ENCODE peak calls at places on chromosomes 2 and 18, in eight cellular contexts. X, B, M, F, Z, J, E and T are unnamed samples.
A peak's percentile ranks its signal among the peaks of the same experiment; 100 is the strongest.

GRCh38 chr2:207558106-207558505 is 28.3 kb downstream of the CREB1 start:
- DNase-seq in F (no peak), E (no peak), X (no peak), B (no peak), M (no peak), J (no peak), Z (no peak), T (no peak)

GRCh38 chr2:146820672-146821071 is 1024.2 kb upstream of the ACVR2A start:
- DNase-seq in M (no peak), J (no peak), E (no peak), F (no peak), Z (no peak), X (no peak), B (no peak), T (no peak)

GRCh38 chr2:237752761-237753165 is 45.8 kb upstream of the RBM44 start:
- DNase-seq in F (no peak), J (no peak), X (no peak), B (no peak), M (no peak), Z (no peak), E (no peak), T (no peak)

GRCh38 chr2:201127570-201127969 is 11.6 kb downstream of the CFLAR start:
- DNase-seq in M (no peak), B (no peak), J (no peak), F (no peak), X (peak; percentile 50), E (no peak), Z (no peak), T (no peak)

GRCh38 chr2:233476083-233476410 is 90.5 kb downstream of the USP40 start:
- DNase-seq in X (no peak), Z (peak; percentile 25), J (no peak), F (no peak), B (no peak), E (no peak), M (no peak), T (no peak)

GRCh38 chr2:227460833-227461232 is 11.1 kb upstream of the AGFG1 start:
- DNase-seq in B (no peak), Z (no peak), J (no peak), X (no peak), E (no peak), F (no peak), M (no peak), T (no peak)

GRCh38 chr2:43210467-43211303 is 15.7 kb downstream of the ZFP36L2 start:
- DNase-seq in Z (peak; percentile 70), B (no peak), F (no peak), M (peak; percentile 82), J (no peak), E (no peak), X (peak; percentile 79), T (no peak)

GRCh38 chr2:467101-467500 is 179.2 kb upstream of the ALKAL2 start:
- DNase-seq in F (no peak), Z (no peak), M (no peak), E (peak; percentile 34), J (no peak), X (no peak), B (no peak), T (no peak)

GRCh38 chr2:227853765-227854271 is 17.6 kb upstream of the DAW1 start:
- DNase-seq in E (no peak), F (no peak), M (no peak), J (no peak), X (peak; percentile 40), B (no peak), Z (no peak), T (no peak)

GRCh38 chr2:202185816-202186221 is 52.6 kb downstream of the SUMO1 start:
- DNase-seq in J (no peak), E (no peak), M (no peak), B (no peak), Z (no peak), F (peak; percentile 47), X (no peak), T (no peak)

GRCh38 chr2:177633910-177634294 is 241.3 kb downstream of the AGPS start:
- DNase-seq in F (no peak), M (no peak), J (no peak), E (no peak), Z (no peak), X (no peak), B (no peak), T (no peak)

DNA sequence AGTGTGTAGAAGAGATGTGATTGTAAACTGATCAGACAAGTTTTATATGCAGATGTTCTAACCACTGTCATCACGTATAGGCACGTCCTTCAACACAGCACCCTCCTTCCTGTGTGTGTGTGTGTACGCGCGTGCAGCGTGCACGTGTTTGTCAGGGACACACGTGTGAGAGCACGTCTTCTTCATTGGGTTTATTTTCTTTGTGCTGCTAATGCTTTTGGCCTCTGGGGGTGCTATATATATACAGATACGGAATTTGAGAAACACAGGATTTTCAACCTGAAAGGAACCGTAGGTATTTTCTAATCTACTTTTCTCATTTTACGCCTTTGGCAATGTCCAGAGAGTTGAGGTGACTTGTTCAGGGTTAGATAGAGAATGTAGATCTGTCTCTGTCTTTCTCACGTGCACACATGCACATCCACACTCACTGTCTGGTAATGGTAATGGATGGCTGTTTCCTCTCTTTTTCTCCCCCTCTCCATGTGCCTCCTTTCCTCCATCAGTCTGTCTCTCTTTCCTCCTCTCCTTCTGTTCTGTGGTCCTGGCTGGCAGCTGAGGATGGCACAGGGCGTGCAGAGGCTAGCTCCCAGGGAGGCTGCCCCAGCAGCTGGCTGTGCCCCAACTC is 13.4 kb upstream of the CELF4 start:
- DNase-seq in F (no peak), B (no peak), Z (no peak), X (no peak), E (peak; percentile 72), J (peak; percentile 51), M (no peak), T (no peak)
- H3K9me3 ChIP-seq in F (no peaks in the 10 kb centered on the region), B (no peaks in the 10 kb centered on the region), Z (no peaks in the 10 kb centered on the region), X (no peaks in the 10 kb centered on the region), E (no peaks in the 10 kb centered on the region), J (no peaks in the 10 kb centered on the region), M (no peaks in the 10 kb centered on the region), T (no peaks in the 10 kb centered on the region)

GRCh38 chr2:230865324-230865765 is 603 bp downstream of the ITM2C start:
- DNase-seq in M (no peak), F (no peak), B (no peak), X (no peak), E (peak; percentile 70), Z (no peak), J (no peak), T (no peak)

GRCh38 chr2:230865766-230866703 is 1.3 kb downstream of the ITM2C start:
- DNase-seq in J (no peak), E (peak; percentile 81), X (no peak), B (peak; percentile 85), Z (peak; percentile 54), F (no peak), M (no peak), T (peak; percentile 32)

GRCh38 chr2:230864122-230864604 is 579 bp upstream of the ITM2C start:
- DNase-seq in Z (no peak), J (no peak), X (no peak), M (no peak), B (no peak), E (peak; percentile 40), F (no peak), T (no peak)

GRCh38 chr2:230863442-230864121 is 1.2 kb upstream of the ITM2C start:
- DNase-seq in X (no peak), F (no peak), B (no peak), Z (no peak), E (no peak), M (no peak), J (no peak), T (no peak)

GRCh38 chr2:230864605-230865323 is at the start of gene ITM2C:
- DNase-seq in F (no peak), B (peak; percentile 91), J (peak; percentile 27), M (peak; percentile 84), X (peak; percentile 54), E (peak; percentile 98), Z (peak; percentile 75), T (no peak)
- TF ChIP-seq POLR2AphosphoS5 in F (no peak), B (peak; percentile 70), J (peak; percentile 90), M (peak; percentile 90), X (no peak), E (peak; percentile 68), Z (peak; percentile 55), T (no peak)

DNA sequence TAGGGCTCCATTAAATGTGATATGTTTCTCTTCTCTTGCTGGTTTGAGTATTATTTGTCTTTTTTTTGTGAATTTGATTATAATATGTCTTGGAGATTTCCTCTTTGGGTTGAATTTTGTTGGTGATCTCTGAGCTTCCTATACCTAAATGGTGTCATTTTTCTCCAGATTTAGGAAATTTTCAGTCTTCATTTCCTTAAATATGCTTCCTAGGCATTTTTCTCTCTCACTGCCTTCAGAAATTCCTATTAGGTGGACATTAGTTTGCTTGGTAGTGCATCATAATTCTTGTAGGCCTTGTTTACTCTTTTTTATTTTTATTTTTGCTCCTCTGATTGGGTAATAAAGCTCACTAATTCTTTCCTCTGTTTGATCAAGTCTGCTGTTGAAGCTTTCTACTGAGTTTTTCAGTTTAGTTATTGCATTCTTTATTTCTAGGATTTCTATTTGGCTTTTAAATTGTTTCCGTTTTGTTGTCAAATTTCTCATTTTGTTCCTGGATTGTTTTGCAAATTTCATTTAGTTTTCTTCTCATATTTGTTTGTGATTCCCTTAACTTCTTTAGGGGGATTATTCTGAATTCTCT is 36.6 kb upstream of the CRACDL start:
- DNase-seq in X (no peak), J (no peak), F (no peak), B (no peak), E (no peak), M (no peak), Z (no peak), T (no peak)
- H3K9me3 ChIP-seq in X (peaks cover 16% of the 10 kb centered on the region), J (peaks cover 11% of the 10 kb centered on the region), F (no peaks in the 10 kb centered on the region), B (no peaks in the 10 kb centered on the region), E (no peaks in the 10 kb centered on the region), M (no peaks in the 10 kb centered on the region), Z (peaks cover 33% of the 10 kb centered on the region), T (peaks cover 20% of the 10 kb centered on the region)

GRCh38 chr18:72634500-72634899 is 90.4 kb upstream of the CBLN2 start:
- DNase-seq in M (no peak), X (no peak), F (no peak), J (no peak), B (no peak), E (no peak), Z (no peak), T (no peak)

GRCh38 chr18:72640552-72640951 is 96.4 kb upstream of the CBLN2 start:
- DNase-seq in X (no peak), E (no peak), J (no peak), Z (no peak), M (no peak), F (no peak), B (no peak), T (no peak)

GRCh38 chr18:72638353-72638752 is 94.2 kb upstream of the CBLN2 start:
- DNase-seq in M (no peak), Z (no peak), F (no peak), E (no peak), B (no peak), X (no peak), J (no peak), T (no peak)

DNA sequence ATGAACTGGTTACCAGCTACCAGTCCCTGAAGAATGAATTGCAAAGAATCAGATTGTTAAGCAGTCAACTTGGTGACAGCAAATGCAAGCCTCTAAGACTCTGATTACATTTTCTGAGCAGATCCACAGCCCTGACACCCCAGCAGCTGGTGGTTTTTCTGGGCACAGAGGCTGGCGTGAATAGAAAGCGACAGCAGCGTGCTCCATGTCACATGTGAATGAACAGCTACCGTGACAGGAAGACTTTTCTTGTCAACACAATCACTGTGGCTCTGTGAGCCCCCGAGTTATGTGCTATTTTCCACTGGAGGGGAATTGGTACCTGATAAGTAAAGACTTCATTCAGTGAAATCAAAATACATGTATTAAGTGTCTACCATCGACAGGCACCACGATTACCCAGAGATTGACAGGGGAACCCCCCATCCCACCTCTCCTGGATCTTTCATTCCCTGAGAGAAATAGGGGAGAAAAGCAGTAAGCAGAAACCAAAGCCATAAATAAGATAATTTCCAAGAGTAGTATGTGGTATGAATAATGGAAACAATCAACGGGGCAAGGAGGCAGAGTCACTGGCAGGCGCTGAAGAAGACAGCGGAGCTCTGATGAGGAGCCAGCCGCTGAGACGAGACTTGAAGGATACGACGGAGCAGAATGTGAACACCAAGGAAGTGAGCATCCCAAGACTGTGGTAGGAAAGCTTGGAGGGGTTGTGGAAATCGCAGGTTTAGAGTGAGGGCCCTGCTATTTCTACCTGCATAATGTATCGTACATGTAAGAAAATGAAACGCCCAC is 93.4 kb upstream of the CBLN2 start:
- DNase-seq in B (no peak), Z (no peak), J (no peak), M (no peak), X (no peak), F (no peak), E (no peak), T (no peak)
- TF ChIP-seq POLR2AphosphoS5 in B (no peak), Z (no peak), J (no peak), M (no peak), X (no peak), F (no peak), E (no peak), T (no peak)